ENCODE peak calls at places on chromosomes 6 and 20, in nine cellular contexts. Z is heart left ventricle, B is erythroblast, J is stomach, U is lower leg skin, N is body of pancreas, M is spleen, S is HCT116, H is ovary. P is an unnamed sample.

GRCh38 chr20:32179515-32179914 is 28.0 kb downstream of the PLAGL2 start:
- DNase-seq in Z (no peak), M (no peak), J (no peak), H (no peak), S (no peak), B (no peak), U (no peak), N (no peak), P (no peak)

GRCh38 chr20:59669451-59669850 is 65.1 kb downstream of the PHACTR3 start:
- DNase-seq in H (no peak), M (no peak), Z (no peak), N (no peak), U (no peak), B (no peak), J (no peak), S (no peak), P (no peak)

GRCh38 chr6:25769983-25770382 is 15.4 kb downstream of the SLC17A4 start:
- DNase-seq in Z (no peak), B (no peak), H (no peak), N (peak), S (no peak), J (no peak), M (no peak), U (no peak), P (no peak)

GRCh38 chr20:12252793-12253192 is 335.1 kb downstream of the BTBD3 start:
- DNase-seq in B (no peak), Z (no peak), M (no peak), J (no peak), S (no peak), N (no peak), U (no peak), H (no peak), P (no peak)

GRCh38 chr20:62149532-62150235 is 6.1 kb downstream of the SS18L1 start:
- DNase-seq in J (no peak), B (no peak), H (no peak), S (no peak), Z (no peak), M (no peak), N (no peak), U (peak), P (no peak)

GRCh38 chr6:73581293-73581692 is 60.5 kb upstream of the EEF1A1 start:
- DNase-seq in U (no peak), J (no peak), N (no peak), B (no peak), Z (no peak), S (no peak), H (no peak), M (no peak), P (no peak)

GRCh38 chr6:36028887-36029324 is 1.3 kb downstream of the MAPK14 start:
- DNase-seq in Z (peak), N (peak), S (no peak), J (peak), B (peak), U (peak), H (peak), M (peak), P (peak)

GRCh38 chr6:45626087-45626891 is 248.6 kb upstream of the SUPT3H start:
- DNase-seq in B (no peak), M (no peak), N (no peak), S (no peak), U (no peak), Z (no peak), J (no peak), H (no peak), P (peak)

GRCh38 chr6:72691298-72691697 is 69.4 kb downstream of the KCNQ5 start:
- DNase-seq in U (no peak), J (no peak), S (no peak), M (no peak), H (no peak), Z (no peak), B (no peak), N (no peak), P (no peak)

DNA sequence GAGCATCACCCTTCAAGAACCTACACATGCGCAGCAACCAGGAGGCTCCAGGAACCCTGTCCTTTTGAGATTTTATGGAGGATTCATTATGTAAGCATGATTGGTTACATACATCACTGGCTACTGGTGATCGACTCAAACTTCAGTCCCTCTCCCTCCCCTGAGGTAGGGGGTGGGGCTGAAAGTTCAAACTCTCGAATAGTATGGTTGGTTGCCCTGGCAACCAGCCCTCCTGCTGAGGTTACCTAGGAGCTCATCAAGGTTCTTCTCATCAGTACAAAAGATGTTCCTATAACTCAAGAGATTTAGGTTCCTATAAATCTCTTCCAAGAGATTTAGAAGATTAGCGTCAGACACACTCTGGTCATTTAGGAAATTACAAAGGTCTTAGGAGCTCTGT is 21.9 kb upstream of the ZSCAN9 start:
- DNase-seq in Z (no peak), S (no peak), J (no peak), U (no peak), M (no peak), B (no peak), H (no peak), N (no peak), P (no peak)
- TF ChIP-seq POLR2A in Z (no peak), S (no peak), J (no peak), U (no peak), M (no peak), B (no peak), H (no peak), N (no peak), P (no peak)

GRCh38 chr6:31775184-31775583 is 1.9 kb downstream of the VWA7 start:
- DNase-seq in U (no peak), M (no peak), Z (no peak), S (no peak), J (peak), H (no peak), N (peak), B (peak), P (no peak)
- TF ChIP-seq POLR2A in U (no peak), M (no peak), Z (no peak), S (no peak), J (no peak), H (no peak), N (no peak), B (no peak), P (no peak)

DNA sequence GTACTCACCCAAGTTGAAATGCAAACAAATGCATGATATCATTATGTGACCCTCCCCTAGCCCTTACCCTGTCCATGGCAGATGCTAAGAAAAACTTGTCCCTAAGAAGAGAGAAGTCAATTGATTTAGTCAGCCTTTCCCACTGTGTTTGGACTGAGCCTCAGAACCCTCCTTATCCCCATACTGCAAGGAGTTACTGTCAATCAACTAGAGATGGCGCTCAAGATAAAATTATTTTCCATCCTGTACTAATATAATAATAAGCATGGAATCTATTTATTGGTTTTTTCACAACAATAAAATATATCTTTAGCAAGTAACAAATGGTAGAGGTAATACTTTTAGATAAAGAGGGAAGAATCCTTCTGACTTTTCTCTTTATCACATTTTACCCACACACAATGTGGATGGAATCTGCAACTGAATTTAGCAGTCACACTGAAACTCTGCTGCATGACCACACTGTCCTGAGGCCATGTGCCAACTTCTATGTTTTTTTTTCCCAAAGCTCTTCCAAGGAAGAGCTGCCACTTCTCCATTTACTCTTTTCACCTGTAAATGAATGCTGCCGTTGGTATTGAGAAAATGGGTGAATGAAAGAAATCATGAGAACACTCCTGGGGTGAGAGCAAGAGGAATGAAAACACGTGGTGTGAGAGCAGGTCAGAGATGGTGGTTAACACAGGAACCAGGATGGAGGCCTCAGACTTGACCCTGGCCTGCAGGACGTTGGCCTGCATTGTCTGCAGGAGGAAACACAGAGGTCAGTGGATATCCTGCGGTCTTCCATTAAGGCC is 10.5 kb downstream of the NT5E start:
- DNase-seq in M (no peak), H (no peak), N (no peak), J (no peak), S (no peak), U (no peak), Z (no peak), B (no peak), P (no peak)
- TF ChIP-seq POLR2A in M (no peak), H (no peak), N (no peak), J (no peak), S (no peak), U (no peak), Z (no peak), B (no peak), P (no peak)

GRCh38 chr20:5090191-5090590 is 29.6 kb downstream of the PCNA start:
- DNase-seq in Z (peak), B (no peak), J (no peak), U (peak), S (no peak), M (peak), H (no peak), N (no peak), P (no peak)
- TF ChIP-seq POLR2A in Z (peak), B (no peak), J (no peak), U (no peak), S (no peak), M (no peak), H (no peak), N (no peak), P (no peak)

GRCh38 chr6:30750379-30750668 is 6.0 kb upstream of the IER3 start:
- DNase-seq in B (no peak), J (no peak), H (no peak), S (no peak), U (no peak), Z (no peak), N (no peak), M (no peak), P (no peak)

GRCh38 chr6:30748851-30749540 is 4.6 kb upstream of the IER3 start:
- DNase-seq in S (no peak), Z (no peak), U (no peak), N (peak), M (no peak), B (no peak), J (no peak), H (no peak), P (no peak)

GRCh38 chr6:30754631-30755030 is 10.3 kb upstream of the IER3 start:
- DNase-seq in S (no peak), Z (no peak), N (no peak), U (no peak), H (no peak), M (no peak), J (no peak), B (no peak), P (no peak)

GRCh38 chr6:30749554-30750378 is 5.4 kb upstream of the IER3 start:
- DNase-seq in Z (no peak), J (peak), H (no peak), U (no peak), S (peak), N (peak), B (no peak), M (no peak), P (no peak)

DNA sequence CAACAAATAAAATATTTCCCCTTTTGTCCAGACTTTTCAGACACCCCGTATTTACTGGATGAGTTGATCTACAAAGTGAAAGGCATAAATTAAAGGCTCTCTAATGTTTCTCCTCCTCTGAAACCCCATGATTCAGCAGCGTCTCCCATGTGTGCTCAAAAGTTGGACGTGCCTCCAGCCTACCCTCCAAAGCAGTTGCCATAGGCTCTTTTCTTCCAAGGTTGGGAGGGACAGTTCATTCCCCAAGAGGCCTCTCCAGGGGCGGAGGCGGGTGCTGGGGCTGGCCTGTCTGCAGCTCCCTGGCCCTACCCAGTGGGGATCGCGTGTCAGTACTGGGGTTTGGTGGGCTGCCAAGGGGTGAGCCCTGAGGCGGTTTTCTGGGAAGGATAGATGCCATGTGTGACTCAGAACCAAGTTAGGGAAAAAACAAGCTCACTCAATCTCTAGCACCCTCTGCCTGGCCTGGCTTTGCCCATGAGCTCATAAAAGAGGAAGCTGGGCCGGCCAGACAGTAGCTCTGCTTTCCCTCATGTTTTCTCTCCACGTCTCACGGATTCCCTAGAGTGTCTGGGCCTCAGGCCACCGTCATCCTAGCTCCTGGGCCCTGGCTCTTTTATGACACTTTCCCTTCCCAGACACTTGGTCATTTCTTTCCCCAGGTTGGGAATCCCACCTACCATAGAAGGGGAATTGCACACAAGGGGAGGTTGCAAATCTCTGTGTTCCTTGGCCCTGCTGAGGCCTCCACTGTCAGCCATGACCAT is 8.0 kb upstream of the IER3 start:
- DNase-seq in Z (peak), J (peak), M (peak), N (peak), U (peak), H (peak), B (peak), S (peak), P (peak)
- TF ChIP-seq POLR2A in Z (peak), J (no peak), M (no peak), N (peak), U (no peak), H (no peak), B (no peak), S (no peak), P (no peak)

GRCh38 chr20:57957397-57958049 is 247.7 kb upstream of the PMEPA1 start:
- DNase-seq in J (no peak), B (no peak), H (no peak), S (no peak), U (no peak), N (no peak), M (no peak), Z (no peak), P (no peak)

GRCh38 chr20:57958050-57958420 is 248.2 kb upstream of the PMEPA1 start:
- DNase-seq in U (no peak), J (no peak), M (no peak), B (no peak), N (no peak), H (no peak), Z (no peak), S (no peak), P (no peak)

GRCh38 chr20:57959589-57959988 is 249.8 kb upstream of the PMEPA1 start:
- DNase-seq in N (peak), S (no peak), U (no peak), B (no peak), Z (no peak), H (no peak), M (no peak), J (no peak), P (no peak)

GRCh38 chr20:57960803-57961575 is 251.2 kb upstream of the PMEPA1 start:
- DNase-seq in J (no peak), B (no peak), H (no peak), U (no peak), S (no peak), Z (no peak), N (no peak), M (no peak), P (no peak)

DNA sequence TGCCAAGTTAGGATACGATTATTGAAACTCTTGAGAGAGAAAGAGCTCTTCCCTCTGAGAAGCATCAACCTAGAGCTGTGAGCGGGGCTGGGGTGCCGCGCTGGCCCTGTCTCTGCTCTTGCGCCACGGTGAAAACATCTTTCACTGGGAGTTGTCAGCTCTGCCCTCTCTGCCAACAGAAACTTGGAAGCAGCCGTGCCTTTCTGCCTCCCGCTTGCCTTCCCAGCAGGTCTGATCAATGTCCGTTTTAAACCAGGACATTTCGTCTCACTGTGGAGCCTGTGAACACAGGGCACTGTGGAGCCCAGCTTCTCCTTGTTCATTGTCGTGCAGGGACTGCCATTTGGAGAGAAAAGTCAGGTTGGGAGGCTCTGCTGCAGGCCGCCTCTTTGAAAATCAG is 249.2 kb upstream of the PMEPA1 start:
- DNase-seq in J (no peak), S (no peak), B (no peak), H (no peak), U (no peak), M (no peak), Z (no peak), N (peak), P (no peak)
- TF ChIP-seq POLR2A in J (no peak), S (no peak), B (no peak), H (no peak), U (no peak), M (no peak), Z (no peak), N (no peak), P (no peak)

GRCh38 chr20:63743210-63743970 is 3.8 kb downstream of the SLC2A4RG start:
- DNase-seq in J (no peak), B (no peak), S (no peak), H (peak), M (no peak), U (no peak), Z (no peak), N (no peak), P (no peak)
- TF ChIP-seq POLR2A in J (no peak), B (no peak), S (no peak), H (no peak), M (no peak), U (no peak), Z (no peak), N (no peak), P (no peak)

GRCh38 chr20:49285813-49286494 is 8.1 kb upstream of the ZNFX1 start:
- DNase-seq in M (no peak), B (no peak), S (no peak), H (no peak), N (no peak), Z (no peak), J (no peak), U (no peak), P (no peak)
- TF ChIP-seq POLR2A in M (no peak), B (no peak), S (no peak), H (no peak), N (no peak), Z (no peak), J (no peak), U (no peak), P (no peak)